ENCODE peak calls at places on chromosome 18, in eight cellular contexts. K is NCI-H82; H is stimulated activated naive B cell treated with anti-CD40 and anti-IgM and Interleukin-4, amounts not matched to agents 10 μg/mL and 1 μg/mL and 100 μg/mL, for 72 hours; R is NCI-H2081; W is KBM-7; F is HEK293T; S is stimulated activated CD4-positive, alpha-beta T cell treated with anti-CD3 and anti-CD28 coated beads, Interleukin-1b, Interleukin-23, amount 100 ng/mL, for 24 hours; N is stomach. I is an unnamed sample.

GRCh38 chr18:10739152-10739551 is 213.3 kb downstream of the NAPG start:
- DNase-seq in K (no peak), H (no peak), R (peak), W (no peak), F (no peak), S (no peak), N (no peak), I (no peak)

GRCh38 chr18:54100920-54101319 is 123.5 kb downstream of the MBD2 start:
- DNase-seq in K (peak), H (no peak), R (no peak), W (no peak), F (no peak), S (no peak), N (no peak), I (no peak)

GRCh38 chr18:12291690-12292089 is 16.4 kb upstream of the TUBB6 start:
- DNase-seq in K (no peak), H (no peak), R (no peak), W (no peak), F (no peak), S (no peak), N (no peak), I (no peak)

GRCh38 chr18:53698907-53699306 is 525.6 kb downstream of the MBD2 start:
- DNase-seq in K (peak), H (no peak), R (peak), W (peak), F (peak), S (no peak), N (peak), I (peak)

GRCh38 chr18:5543854-5544389 is at the start of gene EPB41L3:
- DNase-seq in K (peak), H (no peak), R (peak), W (peak), F (peak), S (no peak), N (no peak), I (peak)

GRCh38 chr18:3494569-3494968 is 44.6 kb downstream of the TGIF1 start:
- DNase-seq in K (no peak), H (no peak), R (no peak), W (no peak), F (no peak), S (no peak), N (no peak), I (no peak)

GRCh38 chr18:2002178-2002577 is 569.1 kb downstream of the METTL4 start:
- DNase-seq in K (peak), H (no peak), R (no peak), W (no peak), F (no peak), S (no peak), N (no peak), I (no peak)

GRCh38 chr18:24170389-24170788 is 31.5 kb downstream of the CABYR start:
- DNase-seq in K (no peak), H (no peak), R (no peak), W (peak), F (no peak), S (no peak), N (no peak), I (no peak)

GRCh38 chr18:79684283-79684631 is 4.7 kb downstream of the CTDP1 start:
- DNase-seq in K (no peak), H (no peak), R (no peak), W (no peak), F (no peak), S (no peak), N (no peak), I (no peak)

GRCh38 chr18:50955246-50955645 is 12.6 kb upstream of the ELAC1 start:
- DNase-seq in K (no peak), H (no peak), R (no peak), W (no peak), F (no peak), S (no peak), N (no peak), I (no peak)

GRCh38 chr18:11963991-11964484 is 17.3 kb upstream of the IMPA2 start:
- DNase-seq in K (peak), H (no peak), R (no peak), W (no peak), F (peak), S (no peak), N (no peak), I (no peak)

GRCh38 chr18:46282177-46282570 is 178.0 kb downstream of the HAUS1 start:
- DNase-seq in K (no peak), H (no peak), R (no peak), W (no peak), F (no peak), S (no peak), N (no peak), I (no peak)

GRCh38 chr18:11950824-11951223 is 30.5 kb upstream of the IMPA2 start:
- DNase-seq in K (no peak), H (no peak), R (no peak), W (no peak), F (no peak), S (no peak), N (no peak), I (no peak)

GRCh38 chr18:74249181-74249968 is 42.4 kb downstream of the CYB5A start:
- DNase-seq in K (no peak), H (no peak), R (no peak), W (no peak), F (no peak), S (no peak), N (no peak), I (no peak)

GRCh38 chr18:14093526-14093925 is 38.7 kb downstream of the ZNF519 start:
- DNase-seq in K (no peak), H (no peak), R (no peak), W (no peak), F (no peak), S (no peak), N (no peak), I (no peak)

GRCh38 chr18:71450258-71450657 is 1093.9 kb downstream of the CBLN2 start:
- DNase-seq in K (no peak), H (no peak), R (peak), W (no peak), F (no peak), S (no peak), N (no peak), I (no peak)

GRCh38 chr18:74497308-74497640 is 1.1 kb downstream of the CNDP2 start:
- DNase-seq in K (no peak), H (no peak), R (no peak), W (no peak), F (no peak), S (no peak), N (no peak), I (no peak)

GRCh38 chr18:44876749-44877148 is 196.1 kb downstream of the SETBP1 start:
- DNase-seq in K (no peak), H (no peak), R (no peak), W (no peak), F (no peak), S (no peak), N (no peak), I (no peak)

I was measured in neural crest cell.